ENCODE peak calls at places on chromosome 18, in nine cellular contexts. R, Z, S, U, O, Y, H, P and W are unnamed samples.

GRCh38 chr18:59623456-59624383 is 73.5 kb downstream of the CCBE1 start:
- DNase-seq in R (no peak), Z (no peak), S (no peak), U (no peak), O (no peak), Y (no peak), H (peak; percentile 75), P (no peak), W (no peak)

GRCh38 chr18:61129001-61129400 is 204.2 kb upstream of the CDH20 start:
- DNase-seq in R (no peak), Z (no peak), S (no peak), U (no peak), O (no peak), Y (no peak), H (no peak), P (no peak), W (no peak)

GRCh38 chr18:39173022-39173421 is 1607.4 kb upstream of the CELF4 start:
- DNase-seq in R (no peak), Z (no peak), S (no peak), U (no peak), O (no peak), Y (no peak), H (peak; percentile 63), P (no peak), W (no peak)

GRCh38 chr18:74146756-74147155 is 878 bp downstream of the FBXO15 start:
- DNase-seq in R (no peak), Z (no peak), S (no peak), U (no peak), O (no peak), Y (no peak), H (no peak), P (no peak), W (no peak)

GRCh38 chr18:55779711-55780590 is 192.0 kb upstream of the TCF4 start:
- DNase-seq in R (no peak), Z (no peak), S (no peak), U (no peak), O (no peak), Y (peak; percentile 79), H (no peak), P (no peak), W (no peak)

GRCh38 chr18:35291166-35291565 is 1.1 kb upstream of the ZSCAN30 start:
- DNase-seq in R (no peak), Z (no peak), S (no peak), U (no peak), O (no peak), Y (no peak), H (no peak), P (no peak), W (no peak)

GRCh38 chr18:54772081-54772480 is 56.2 kb upstream of the RAB27B start:
- DNase-seq in R (no peak), Z (no peak), S (no peak), U (no peak), O (no peak), Y (no peak), H (no peak), P (peak; percentile 4), W (no peak)

GRCh38 chr18:39453882-39454281 is 1888.3 kb upstream of the CELF4 start:
- DNase-seq in R (peak; percentile 17), Z (no peak), S (no peak), U (peak; percentile 0), O (no peak), Y (no peak), H (peak; percentile 46), P (no peak), W (no peak)

GRCh38 chr18:25921677-25922421 is 168.6 kb downstream of the SS18 start:
- DNase-seq in R (peak; percentile 67), Z (no peak), S (peak; percentile 22), U (peak; percentile 43), O (no peak), Y (peak; percentile 39), H (peak; percentile 31), P (peak; percentile 93), W (no peak)

DNA sequence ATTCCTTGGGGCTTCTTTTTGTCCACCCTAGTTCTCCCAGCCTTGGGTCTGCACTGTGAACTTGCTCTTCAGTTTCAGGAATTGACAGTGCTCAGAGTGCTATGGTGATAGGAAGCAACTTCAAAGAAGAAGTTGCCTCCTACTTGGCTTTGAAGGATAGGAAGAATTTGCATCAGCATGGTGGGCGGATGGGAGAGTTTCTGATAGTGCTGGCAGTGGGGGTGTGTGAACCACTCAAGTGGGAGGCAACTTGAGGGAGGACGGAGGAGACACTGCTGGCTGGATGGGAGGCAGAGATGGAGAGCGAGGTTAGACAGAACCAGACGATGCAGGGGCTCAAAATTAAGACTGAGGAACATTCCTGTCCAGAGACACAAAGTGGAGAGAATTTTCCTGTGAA is 164.4 kb upstream of the SKOR2 start:
- DNase-seq in R (no peak), Z (no peak), S (no peak), U (no peak), O (no peak), Y (no peak), H (no peak), P (no peak), W (no peak)
- H3K27me3 ChIP-seq in R (no peaks in the 10 kb centered on the region), Z (peaks cover 51% of the 10 kb centered on the region), S (no peaks in the 10 kb centered on the region), U (no peaks in the 10 kb centered on the region), O (no peaks in the 10 kb centered on the region), Y (peaks cover 13% of the 10 kb centered on the region), H (no peaks in the 10 kb centered on the region), P (no peaks in the 10 kb centered on the region), W (no peaks in the 10 kb centered on the region)

GRCh38 chr18:79786781-79787526 is 10.8 kb upstream of the KCNG2 start:
- DNase-seq in R (no peak), Z (no peak), S (no peak), U (no peak), O (peak; percentile 24), Y (no peak), H (no peak), P (no peak), W (no peak)
- H3K27me3 ChIP-seq in R (no peaks in the 10 kb centered on the region), Z (peaks cover 15% of the 10 kb centered on the region), S (no peaks in the 10 kb centered on the region), U (no peaks in the 10 kb centered on the region), O (no peaks in the 10 kb centered on the region), Y (peaks cover 90% of the 10 kb centered on the region), H (peaks cover 6% of the 10 kb centered on the region), P (no peaks in the 10 kb centered on the region), W (peaks cover 3% of the 10 kb centered on the region)

GRCh38 chr18:47936975-47937374 is 6.5 kb upstream of the SMAD2 start:
- DNase-seq in R (no peak), Z (no peak), S (no peak), U (no peak), O (no peak), Y (no peak), H (no peak), P (no peak), W (no peak)

GRCh38 chr18:47931707-47932103 is 1.2 kb upstream of the SMAD2 start:
- DNase-seq in R (peak; percentile 66), Z (peak; percentile 36), S (no peak), U (peak; percentile 32), O (no peak), Y (peak; percentile 78), H (no peak), P (peak; percentile 86), W (no peak)

GRCh38 chr18:47932603-47933002 is 2.1 kb upstream of the SMAD2 start:
- DNase-seq in R (no peak), Z (no peak), S (no peak), U (peak; percentile 5), O (no peak), Y (peak; percentile 33), H (no peak), P (no peak), W (no peak)

GRCh38 chr18:47932170-47932569 is 1.7 kb upstream of the SMAD2 start:
- DNase-seq in R (no peak), Z (no peak), S (no peak), U (no peak), O (no peak), Y (no peak), H (no peak), P (no peak), W (no peak)

DNA sequence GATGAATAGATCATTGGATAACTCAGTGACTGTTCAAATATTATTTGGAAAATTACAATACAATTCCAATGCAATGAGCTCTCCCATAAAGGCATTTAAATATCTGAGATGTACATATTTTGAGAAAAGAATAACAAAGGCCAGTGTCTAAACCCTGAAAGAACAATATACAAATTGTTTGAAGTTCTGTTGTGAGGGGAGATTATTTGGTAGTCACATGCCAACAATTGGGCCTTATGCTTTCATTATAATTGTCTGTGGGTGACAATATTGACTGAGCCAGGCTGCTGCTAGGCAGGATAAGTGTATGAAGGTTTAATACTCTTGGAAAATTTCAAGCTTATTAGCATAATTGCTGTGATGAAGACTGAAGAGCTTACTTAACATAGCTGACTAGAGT is 4.9 kb upstream of the SMAD2 start:
- DNase-seq in R (no peak), Z (no peak), S (no peak), U (no peak), O (no peak), Y (no peak), H (no peak), P (no peak), W (no peak)
- H3K27me3 ChIP-seq in R (no peaks in the 10 kb centered on the region), Z (no peaks in the 10 kb centered on the region), S (no peaks in the 10 kb centered on the region), U (no peaks in the 10 kb centered on the region), O (no peaks in the 10 kb centered on the region), Y (no peaks in the 10 kb centered on the region), H (no peaks in the 10 kb centered on the region), P (no peaks in the 10 kb centered on the region), W (no peaks in the 10 kb centered on the region)

DNA sequence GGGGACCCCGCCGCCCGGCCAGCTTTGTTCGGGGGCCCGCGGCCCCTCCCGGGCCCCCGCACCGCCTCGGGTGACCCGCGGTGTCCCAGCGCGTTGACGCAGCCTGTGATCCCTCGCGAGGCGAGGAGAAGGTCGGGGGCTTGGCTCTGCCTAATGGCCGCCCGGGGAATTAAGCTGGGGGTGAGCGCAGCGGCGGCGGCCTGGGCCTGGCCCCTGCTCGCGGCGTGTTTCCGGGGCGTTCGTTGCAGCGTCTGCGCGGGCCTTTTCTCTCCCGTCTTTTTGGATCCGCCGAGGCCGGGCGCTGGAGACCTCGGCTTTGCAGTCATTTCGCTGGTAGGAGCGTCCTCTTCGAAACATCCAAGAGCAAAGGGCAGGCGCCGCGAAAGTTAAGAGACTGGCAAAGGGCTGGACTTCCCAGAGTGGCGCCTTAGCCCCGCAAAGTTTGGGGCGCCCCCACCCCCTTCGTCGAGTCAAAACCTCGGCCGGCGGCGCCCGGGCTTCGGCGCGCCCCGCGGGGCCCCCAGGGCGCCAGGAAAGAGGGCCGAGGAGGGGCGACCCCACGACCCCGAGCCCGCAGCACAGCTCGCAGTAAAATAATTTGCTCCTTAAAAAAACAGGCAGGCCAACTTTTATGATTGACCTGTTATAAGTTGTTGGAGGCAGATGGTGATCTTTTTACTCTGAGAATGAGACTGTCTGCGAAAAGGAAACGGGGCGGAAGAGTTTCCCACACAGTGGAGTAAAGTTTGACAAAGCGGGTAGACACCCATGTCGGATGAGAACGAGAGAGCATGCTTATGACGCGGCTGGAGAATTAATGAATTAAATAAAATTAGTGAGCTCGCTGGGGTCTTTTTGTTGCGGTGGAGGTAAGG is 1.4 kb downstream of the SALL3 start:
- DNase-seq in R (no peak), Z (no peak), S (no peak), U (no peak), O (no peak), Y (peak; percentile 68), H (no peak), P (no peak), W (no peak)
- H3K27me3 ChIP-seq in R (no peaks in the 10 kb centered on the region), Z (peaks cover 24% of the 10 kb centered on the region), S (peaks cover 24% of the 10 kb centered on the region), U (no peaks in the 10 kb centered on the region), O (no peaks in the 10 kb centered on the region), Y (peaks cover 93% of the 10 kb centered on the region), H (peaks cover 51% of the 10 kb centered on the region), P (no peaks in the 10 kb centered on the region), W (peaks cover 38% of the 10 kb centered on the region)

GRCh38 chr18:37525302-37525585 is 40.4 kb downstream of the CELF4 start:
- DNase-seq in R (no peak), Z (no peak), S (no peak), U (no peak), O (no peak), Y (no peak), H (no peak), P (no peak), W (no peak)
- H3K27me3 ChIP-seq in R (no peaks in the 10 kb centered on the region), Z (peaks cover 36% of the 10 kb centered on the region), S (no peaks in the 10 kb centered on the region), U (no peaks in the 10 kb centered on the region), O (no peaks in the 10 kb centered on the region), Y (peaks cover 43% of the 10 kb centered on the region), H (peaks cover 8% of the 10 kb centered on the region), P (no peaks in the 10 kb centered on the region), W (peaks cover 5% of the 10 kb centered on the region)